ENCODE peak calls at places on chromosome 9, in eight cellular contexts. C, K, L, U, G, Q, Z and D are unnamed samples.

GRCh38 chr9:82081507-82081906 is 92.9 kb downstream of the SPATA31D1 start:
- DNase-seq in C (no peak), K (no peak), L (no peak), U (no peak), G (peak; percentile 3), Q (no peak), Z (no peak), D (no peak)

GRCh38 chr9:4762108-4762888 is 21.3 kb upstream of the AK3 start:
- DNase-seq in C (peak; percentile 48), K (no peak), L (no peak), U (peak; percentile 83), G (peak; percentile 66), Q (peak; percentile 56), Z (peak; percentile 55), D (peak; percentile 62)

GRCh38 chr9:113875917-113876805 is at the start of gene ZNF618:
- DNase-seq in C (peak; percentile 55), K (peak; percentile 73), L (peak; percentile 91), U (no peak), G (peak; percentile 27), Q (peak; percentile 37), Z (no peak), D (peak; percentile 29)

GRCh38 chr9:4769321-4770080 is 23.2 kb upstream of the RCL1 start:
- DNase-seq in C (no peak), K (no peak), L (no peak), U (peak; percentile 41), G (no peak), Q (no peak), Z (no peak), D (no peak)

GRCh38 chr9:135415586-135415985 is 64.0 kb upstream of the PPP1R26 start:
- DNase-seq in C (no peak), K (peak; percentile 13), L (no peak), U (no peak), G (no peak), Q (no peak), Z (no peak), D (no peak)

GRCh38 chr9:112142420-112142819 is 32.7 kb downstream of the SUSD1 start:
- DNase-seq in C (no peak), K (no peak), L (no peak), U (peak; percentile 7), G (no peak), Q (no peak), Z (no peak), D (no peak)

GRCh38 chr9:79567671-79568098 is 4.1 kb upstream of the TLE4 start:
- DNase-seq in C (no peak), K (no peak), L (no peak), U (no peak), G (no peak), Q (no peak), Z (no peak), D (no peak)

GRCh38 chr9:127555830-127556820 is 56.0 kb upstream of the STXBP1 start:
- DNase-seq in C (peak; percentile 96), K (no peak), L (no peak), U (peak; percentile 94), G (peak; percentile 96), Q (no peak), Z (peak; percentile 89), D (peak; percentile 35)

GRCh38 chr9:73200694-73201432 is 49.2 kb downstream of the ANXA1 start:
- DNase-seq in C (no peak), K (no peak), L (no peak), U (peak; percentile 54), G (peak; percentile 35), Q (no peak), Z (no peak), D (no peak)

GRCh38 chr9:71663216-71663615 is 105.1 kb downstream of the CEMIP2 start:
- DNase-seq in C (no peak), K (no peak), L (no peak), U (peak; percentile 45), G (peak; percentile 57), Q (no peak), Z (no peak), D (no peak)

GRCh38 chr9:117030254-117030768 is 343.2 kb downstream of the TRIM32 start:
- DNase-seq in C (no peak), K (no peak), L (no peak), U (no peak), G (no peak), Q (no peak), Z (no peak), D (no peak)

GRCh38 chr9:69157751-69158466 is 16.2 kb upstream of the TJP2 start:
- DNase-seq in C (no peak), K (no peak), L (no peak), U (peak; percentile 66), G (peak; percentile 67), Q (no peak), Z (no peak), D (no peak)

GRCh38 chr9:90890146-90890545 is 88.5 kb downstream of the SYK start:
- DNase-seq in C (peak; percentile 28), K (no peak), L (no peak), U (no peak), G (no peak), Q (peak; percentile 16), Z (no peak), D (no peak)

GRCh38 chr9:112059145-112059979 is 115.7 kb downstream of the SUSD1 start:
- DNase-seq in C (peak; percentile 74), K (no peak), L (no peak), U (peak; percentile 90), G (peak; percentile 95), Q (no peak), Z (peak; percentile 80), D (no peak)

GRCh38 chr9:37574241-37574721 is 1.9 kb downstream of the FBXO10 start:
- DNase-seq in C (no peak), K (no peak), L (no peak), U (peak; percentile 45), G (peak; percentile 46), Q (no peak), Z (no peak), D (no peak)

GRCh38 chr9:1050125-1050895 is at the start of gene DMRT2:
- DNase-seq in C (peak; percentile 81), K (peak; percentile 88), L (peak; percentile 92), U (peak; percentile 61), G (peak; percentile 72), Q (peak; percentile 65), Z (peak; percentile 67), D (no peak)
- TF ChIP-seq CTCF in C (no peak), K (no peak), L (no peak), U (no peak), G (no peak), Q (peak; percentile 29), Z (no peak), D (no peak)

GRCh38 chr9:137306546-137307254 is 4.6 kb upstream of the NRARP start:
- DNase-seq in C (no peak), K (peak; percentile 68), L (peak; percentile 85), U (no peak), G (no peak), Q (no peak), Z (no peak), D (no peak)

GRCh38 chr9:137304383-137305059 is 2.5 kb upstream of the NRARP start:
- DNase-seq in C (no peak), K (peak; percentile 60), L (peak; percentile 65), U (no peak), G (no peak), Q (no peak), Z (no peak), D (no peak)

GRCh38 chr9:137303893-137304382 is 1.9 kb upstream of the NRARP start:
- DNase-seq in C (no peak), K (peak; percentile 54), L (peak; percentile 85), U (no peak), G (no peak), Q (no peak), Z (no peak), D (no peak)

GRCh38 chr9:137305788-137306545 is 3.9 kb upstream of the NRARP start:
- DNase-seq in C (no peak), K (peak; percentile 67), L (peak; percentile 70), U (no peak), G (no peak), Q (no peak), Z (no peak), D (no peak)

DNA sequence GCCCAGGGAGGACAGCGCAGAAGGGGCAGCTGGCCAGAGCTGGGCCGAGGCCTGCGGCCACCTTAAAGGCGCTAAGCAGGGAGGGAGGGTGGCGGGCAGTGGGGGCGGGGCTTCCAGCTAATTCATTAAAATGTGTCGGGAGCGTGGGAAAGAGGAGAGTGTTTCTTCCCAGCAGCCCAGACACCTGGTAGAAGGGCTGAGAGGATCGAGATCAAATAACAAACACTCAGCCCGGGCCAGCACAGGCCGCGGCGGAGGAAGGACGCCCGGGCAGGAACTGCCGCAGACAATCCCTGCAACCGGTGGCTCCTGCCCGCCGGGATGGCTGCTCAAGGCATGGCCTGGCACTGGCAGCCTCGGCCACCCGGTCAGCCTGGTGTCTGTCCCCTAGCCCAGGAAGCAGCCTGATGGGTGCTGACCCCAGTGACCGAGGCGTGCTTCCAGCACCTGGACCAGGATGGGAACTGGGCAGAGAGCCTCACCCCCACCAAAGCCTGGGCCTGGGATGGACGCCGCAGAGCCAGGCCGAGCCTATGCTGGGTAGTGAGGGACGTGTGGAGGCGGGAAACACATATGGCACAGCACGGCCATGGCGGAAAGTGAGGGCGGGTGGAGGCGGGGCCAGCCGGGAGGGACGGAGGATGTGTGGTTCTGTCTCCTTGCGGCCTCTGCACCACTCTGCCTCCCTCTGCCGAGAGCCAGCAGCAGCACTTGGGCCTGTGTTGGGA is 3.2 kb upstream of the NRARP start:
- DNase-seq in C (no peak), K (peak; percentile 85), L (peak; percentile 92), U (no peak), G (no peak), Q (no peak), Z (no peak), D (peak; percentile 58)
- TF ChIP-seq CTCF in C (no peak), K (no peak), L (no peak), U (peak; percentile 17), G (no peak), Q (no peak), Z (peak; percentile 12), D (no peak)

DNA sequence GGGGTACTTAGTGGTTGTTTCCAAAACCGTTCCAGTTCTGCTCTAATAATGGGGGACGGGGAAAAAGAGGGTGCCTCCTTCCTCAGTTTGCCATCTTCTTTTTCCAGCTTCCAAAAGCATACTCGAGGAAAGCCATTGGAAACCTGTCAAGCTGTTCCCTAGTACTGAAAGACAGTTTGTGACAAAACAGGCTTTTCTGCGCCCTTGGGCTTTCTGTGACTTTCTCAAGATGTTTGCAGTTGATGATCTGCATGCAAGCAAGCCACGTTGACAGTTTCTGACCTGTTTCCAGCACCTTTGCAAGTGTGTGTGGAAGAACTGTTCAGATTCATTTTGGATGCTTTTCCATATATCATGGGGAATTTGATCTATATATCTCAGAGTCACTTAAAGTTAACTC is 26.7 kb upstream of the PALM2AKAP2 start:
- DNase-seq in C (no peak), K (no peak), L (no peak), U (no peak), G (no peak), Q (no peak), Z (no peak), D (no peak)
- TF ChIP-seq CTCF in C (no peak), K (no peak), L (no peak), U (no peak), G (no peak), Q (no peak), Z (no peak), D (no peak)

DNA sequence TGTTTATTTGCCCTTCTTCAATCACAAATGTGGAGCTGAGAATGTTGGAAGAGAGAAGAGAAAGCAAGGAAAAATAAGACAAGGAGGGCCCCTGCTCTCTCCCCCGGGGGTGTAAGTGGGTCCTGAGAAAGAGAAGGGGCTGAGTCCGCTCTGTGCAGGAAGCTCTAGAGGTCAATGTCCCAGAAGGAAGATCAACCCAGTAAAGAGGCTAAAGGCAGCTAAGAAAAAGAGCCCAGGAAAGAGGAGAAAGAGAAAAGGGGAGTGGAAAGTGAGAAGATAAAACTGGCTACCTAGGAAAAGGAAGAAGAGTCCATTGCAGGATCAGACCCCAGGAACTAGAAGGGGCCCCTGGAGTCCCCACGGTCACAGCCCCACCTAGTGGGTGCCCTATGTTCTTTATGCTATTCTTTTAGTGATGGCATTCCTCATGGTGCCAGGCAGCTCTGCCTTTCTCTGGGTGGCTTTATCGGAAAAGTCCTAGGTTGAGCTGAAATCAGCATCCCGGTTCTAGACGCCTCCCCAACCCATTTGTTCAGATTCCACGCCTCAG is 583.4 kb downstream of the ACTL7B start:
- DNase-seq in C (peak; percentile 71), K (peak; percentile 65), L (no peak), U (peak; percentile 73), G (peak; percentile 66), Q (no peak), Z (no peak), D (no peak)
- TF ChIP-seq CTCF in C (peak; percentile 71), K (peak; percentile 63), L (peak; percentile 43), U (peak; percentile 61), G (peak; percentile 69), Q (peak; percentile 56), Z (peak; percentile 65), D (no peak)